ENCODE peak calls at places on chromosomes 4 and X, in four cellular contexts. H, D, W and X are unnamed samples.

GRCh38 chrX:41233988-41234387 is 100.0 kb upstream of the DDX3X start:
- DNase-seq in H (no peak), D (no peak), W (no peak), X (no peak)

GRCh38 chr4:177228599-177228998 is 81.1 kb upstream of the NEIL3 start:
- DNase-seq in H (no peak), D (no peak), W (no peak), X (no peak)

GRCh38 chr4:26464420-26465095 is 25.7 kb downstream of the CCKAR start:
- DNase-seq in H (no peak), D (no peak), W (no peak), X (no peak)

GRCh38 chrX:9604111-9604907 is 139.5 kb downstream of the TBL1X start:
- DNase-seq in H (peak; percentile 74), D (peak; percentile 56), W (no peak), X (no peak)

GRCh38 chr4:78937837-78938236 is 1.4 kb downstream of the PAQR3 start:
- DNase-seq in H (peak; percentile 18), D (peak; percentile 25), W (no peak), X (no peak)

GRCh38 chr4:183417356-183417755 is 27.1 kb upstream of the CDKN2AIP start:
- DNase-seq in H (no peak), D (no peak), W (no peak), X (no peak)

GRCh38 chrX:45623266-45623665 is 422.6 kb upstream of the DIPK2B start:
- DNase-seq in H (peak; percentile 87), D (peak; percentile 75), W (no peak), X (peak; percentile 92)

GRCh38 chrX:70166601-70167590 is 10.4 kb upstream of the DGAT2L6 start:
- DNase-seq in H (peak; percentile 57), D (peak; percentile 64), W (no peak), X (peak; percentile 84)

GRCh38 chr4:105979506-105979905 is 84.2 kb downstream of the NPNT start:
- DNase-seq in H (no peak), D (no peak), W (no peak), X (no peak)

GRCh38 chrX:111928457-111928856 is 52.5 kb downstream of the TRPC5OS start:
- DNase-seq in H (no peak), D (no peak), W (no peak), X (no peak)

GRCh38 chrX:18041656-18042055 is 179.0 kb downstream of the BEND2 start:
- DNase-seq in H (no peak), D (no peak), W (no peak), X (no peak)